ENCODE peak calls at places on chromosome 1, in seven cellular contexts. R, X, Y, C, J, Z and V are unnamed samples.

GRCh38 chr1:19074902-19075721 is 118.6 kb upstream of the IFFO2 start:
- DNase-seq in R (no peak), X (no peak), Y (no peak), C (no peak), J (no peak), Z (no peak), V (no peak)

GRCh38 chr1:165481820-165482532 is 37.0 kb upstream of the RXRG start:
- DNase-seq in R (peak; percentile 92), X (no peak), Y (no peak), C (peak; percentile 7), J (peak; percentile 91), Z (peak; percentile 70), V (no peak)

GRCh38 chr1:109954180-109954579 is 30.4 kb upstream of the AHCYL1 start:
- DNase-seq in R (no peak), X (no peak), Y (no peak), C (no peak), J (no peak), Z (no peak), V (no peak)

GRCh38 chr1:117802546-117803257 is 126.7 kb downstream of the GDAP2 start:
- DNase-seq in R (peak; percentile 60), X (no peak), Y (no peak), C (no peak), J (peak; percentile 69), Z (no peak), V (no peak)

GRCh38 chr1:161994153-161994814 is 29.4 kb downstream of the OLFML2B start:
- DNase-seq in R (peak; percentile 74), X (peak; percentile 86), Y (no peak), C (no peak), J (peak; percentile 47), Z (no peak), V (no peak)

GRCh38 chr1:234699795-234700665 is 90.1 kb upstream of the IRF2BP2 start:
- DNase-seq in R (peak; percentile 76), X (no peak), Y (no peak), C (peak; percentile 40), J (peak; percentile 88), Z (no peak), V (no peak)

GRCh38 chr1:65830306-65830705 is 37.6 kb downstream of the PDE4B start:
- DNase-seq in R (no peak), X (no peak), Y (no peak), C (no peak), J (no peak), Z (no peak), V (no peak)

GRCh38 chr1:109826930-109827349 is 63.2 kb upstream of the EPS8L3 start:
- DNase-seq in R (no peak), X (no peak), Y (no peak), C (no peak), J (no peak), Z (no peak), V (no peak)

GRCh38 chr1:7315946-7316345 is 455.1 kb upstream of the VAMP3 start:
- DNase-seq in R (no peak), X (no peak), Y (no peak), C (no peak), J (no peak), Z (no peak), V (no peak)

GRCh38 chr1:10834770-10835412 is 38.4 kb upstream of the CASZ1 start:
- DNase-seq in R (no peak), X (no peak), Y (no peak), C (no peak), J (no peak), Z (no peak), V (no peak)

GRCh38 chr1:30722175-30722537 is 1.2 kb downstream of the MATN1 start:
- DNase-seq in R (no peak), X (no peak), Y (no peak), C (no peak), J (no peak), Z (no peak), V (no peak)

GRCh38 chr1:111848852-111849545 is 93.3 kb downstream of the DDX20 start:
- DNase-seq in R (no peak), X (no peak), Y (no peak), C (no peak), J (no peak), Z (no peak), V (no peak)

GRCh38 chr1:39826583-39826982 is 37.9 kb upstream of the BMP8B start:
- DNase-seq in R (no peak), X (no peak), Y (no peak), C (no peak), J (no peak), Z (no peak), V (no peak)

GRCh38 chr1:8421721-8422120 is 103.8 kb downstream of the SLC45A1 start:
- DNase-seq in R (peak; percentile 42), X (no peak), Y (no peak), C (no peak), J (peak; percentile 58), Z (no peak), V (no peak)

GRCh38 chr1:201460783-201461182 is 8.2 kb downstream of the PHLDA3 start:
- DNase-seq in R (no peak), X (no peak), Y (no peak), C (no peak), J (no peak), Z (no peak), V (no peak)

GRCh38 chr1:205662135-205662725 is 18.1 kb downstream of the SLC45A3 start:
- DNase-seq in R (no peak), X (no peak), Y (no peak), C (no peak), J (no peak), Z (no peak), V (no peak)

GRCh38 chr1:8167936-8168335 is 141.8 kb upstream of the ERRFI1 start:
- DNase-seq in R (no peak), X (no peak), Y (no peak), C (no peak), J (no peak), Z (no peak), V (no peak)

GRCh38 chr1:117318456-117318855 is 48.8 kb upstream of the MAN1A2 start:
- DNase-seq in R (no peak), X (no peak), Y (no peak), C (no peak), J (no peak), Z (no peak), V (no peak)

GRCh38 chr1:3651011-3651938 is 1.0 kb upstream of the TP73 start:
- DNase-seq in R (peak; percentile 30), X (no peak), Y (no peak), C (no peak), J (no peak), Z (no peak), V (no peak)

GRCh38 chr1:153614906-153615305 is 1.2 kb downstream of the S100A14 start:
- DNase-seq in R (no peak), X (no peak), Y (no peak), C (no peak), J (no peak), Z (no peak), V (no peak)

GRCh38 chr1:193884848-193885558 is 698.6 kb upstream of the B3GALT2 start:
- DNase-seq in R (no peak), X (no peak), Y (no peak), C (no peak), J (no peak), Z (no peak), V (no peak)

GRCh38 chr1:205348559-205349477 is 7.9 kb downstream of the KLHDC8A start:
- DNase-seq in R (no peak), X (no peak), Y (no peak), C (no peak), J (no peak), Z (no peak), V (no peak)

GRCh38 chr1:22850681-22851080 is 122.0 kb downstream of the LACTBL1 start:
- DNase-seq in R (peak; percentile 71), X (no peak), Y (no peak), C (no peak), J (no peak), Z (no peak), V (no peak)

GRCh38 chr1:22611530-22611947 is 24.9 kb upstream of the C1QA start:
- DNase-seq in R (peak; percentile 77), X (no peak), Y (no peak), C (no peak), J (peak; percentile 54), Z (peak; percentile 32), V (peak; percentile 58)

GRCh38 chr1:97630968-97631367 is 289.9 kb downstream of the DPYD start:
- DNase-seq in R (no peak), X (no peak), Y (no peak), C (no peak), J (no peak), Z (no peak), V (peak; percentile 69)

GRCh38 chr1:31980835-31981782 is 32.6 kb upstream of the KHDRBS1 start:
- DNase-seq in R (no peak), X (no peak), Y (no peak), C (no peak), J (no peak), Z (no peak), V (no peak)
- H3K4me3 ChIP-seq in R (no peak overlapping the region), X (no peak overlapping the region), Y (no peak overlapping the region), C (no peak overlapping the region), J (no peak overlapping the region), Z (no peak overlapping the region), V (no peak overlapping the region)

DNA sequence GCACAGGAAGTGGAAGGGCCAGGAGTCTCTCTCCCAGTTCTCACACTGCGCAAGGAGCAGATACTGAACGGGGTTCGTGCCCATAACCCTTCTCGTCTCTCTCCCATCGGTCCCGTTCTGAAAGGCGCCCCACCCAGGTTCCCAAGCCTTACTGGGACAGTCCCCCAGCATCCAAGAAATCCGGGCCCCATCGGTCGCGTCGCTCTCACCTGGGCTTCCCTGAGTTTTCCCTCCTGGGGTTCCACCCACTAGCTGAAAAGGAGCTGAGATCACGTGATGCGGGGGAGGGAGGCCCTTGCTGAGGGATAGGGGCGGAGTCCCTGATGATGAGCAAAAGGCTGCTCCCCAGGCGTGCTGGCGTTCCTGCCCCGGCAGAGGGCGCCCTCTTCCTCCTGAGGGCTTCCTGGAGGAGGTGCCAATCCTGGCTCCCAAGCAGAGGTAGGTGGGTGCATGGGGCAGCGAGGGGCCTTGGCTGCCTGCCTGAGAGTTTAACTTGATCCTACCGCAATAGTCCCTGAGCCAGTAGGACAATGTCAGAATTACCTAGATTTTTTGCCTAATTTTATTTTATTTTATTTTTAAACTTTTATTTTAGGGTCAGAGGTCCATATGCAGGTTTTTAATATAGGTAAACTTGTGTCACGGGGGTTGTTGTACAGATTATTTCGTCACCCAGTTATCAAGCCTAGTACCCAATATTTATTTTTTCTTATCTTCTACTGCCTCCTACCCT is at the start of gene SPOCD1:
- DNase-seq in R (peak; percentile 91), X (peak; percentile 83), Y (peak; percentile 68), C (peak; percentile 40), J (peak; percentile 84), Z (peak; percentile 51), V (peak; percentile 83)
- H3K4me3 ChIP-seq in R (peak within 1 kb of the TSS; percentile 22), X (peak within 1 kb of the TSS; percentile 25), Y (no peak within 1 kb of the TSS), C (peak within 1 kb of the TSS; percentile 31), J (peak within 1 kb of the TSS; percentile 34), Z (no peak within 1 kb of the TSS), V (peak within 1 kb of the TSS; percentile 49)

GRCh38 chr1:71733121-71733520 is 549.2 kb downstream of the NEGR1 start:
- DNase-seq in R (no peak), X (no peak), Y (no peak), C (no peak), J (no peak), Z (no peak), V (peak; percentile 52)
- H3K4me3 ChIP-seq in R (no peak overlapping the region), X (no peak overlapping the region), Y (no peak overlapping the region), C (no peak overlapping the region), J (no peak overlapping the region), Z (no peak overlapping the region), V (no peak overlapping the region)

DNA sequence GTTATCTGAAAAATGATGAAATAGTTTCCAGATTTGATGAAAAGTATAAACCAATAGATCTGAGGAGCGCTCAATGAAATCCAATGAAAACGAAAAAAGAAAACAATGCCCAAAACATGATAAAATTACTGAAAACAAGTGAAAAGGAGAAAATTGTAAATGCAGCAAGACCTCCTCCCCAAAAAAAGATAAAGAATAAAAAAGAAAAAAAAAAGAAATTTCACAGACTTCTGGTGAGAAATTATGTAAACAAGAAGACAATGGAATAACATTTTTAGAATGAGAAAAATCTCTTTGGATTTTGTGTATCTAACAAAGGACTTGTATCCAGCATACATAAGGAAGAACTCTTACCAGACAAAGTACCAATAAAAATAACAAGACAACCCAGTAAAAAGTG is 134.2 kb downstream of the DNAH14 start:
- DNase-seq in R (no peak), X (no peak), Y (no peak), C (no peak), J (no peak), Z (no peak), V (no peak)
- H3K4me3 ChIP-seq in R (no peak overlapping the region), X (no peak overlapping the region), Y (no peak overlapping the region), C (no peak overlapping the region), J (no peak overlapping the region), Z (no peak overlapping the region), V (no peak overlapping the region)